ENCODE peak calls at places on chromosomes 4 and X, in four cellular contexts. U is HepG2, A is H1, E is K562. F is an unnamed sample.

GRCh38 chr4:84648185-84648584 is 65.3 kb downstream of the CDS1 start:
- DNase-seq in U (no peak), E (no peak), A (no peak), F (no peak)

GRCh38 chrX:42366181-42366580 is 411.8 kb downstream of the PPP1R2C start:
- DNase-seq in U (no peak), E (no peak), A (no peak), F (no peak)

GRCh38 chrX:70656304-70656703 is 211.7 kb downstream of the DLG3 start:
- DNase-seq in U (no peak), E (no peak), A (no peak), F (no peak)

GRCh38 chrX:30949554-30949953 is 60.5 kb upstream of the TAB3 start:
- DNase-seq in A (no peak), E (no peak), U (no peak), F (no peak)

GRCh38 chr4:113223001-113223400 is 173.5 kb downstream of the ANK2 start:
- DNase-seq in E (no peak), A (no peak), U (no peak), F (no peak)

GRCh38 chr4:183634086-183634485 is 24.9 kb downstream of the RWDD4 start:
- DNase-seq in A (no peak), E (no peak), U (no peak), F (no peak)

GRCh38 chr4:32624943-32625603 is 1904.9 kb downstream of the PCDH7 start:
- DNase-seq in U (no peak), E (no peak), A (no peak), F (no peak)

GRCh38 chr4:139639654-139640053 is 26.0 kb upstream of the MGST2 start:
- DNase-seq in U (no peak), E (no peak), A (no peak), F (no peak)

GRCh38 chr4:122131562-122132157 is 20.5 kb upstream of the BLTP1 start:
- DNase-seq in A (no peak), E (no peak), U (no peak), F (no peak)

GRCh38 chr4:78481180-78481579 is 70.4 kb upstream of the ANXA3 start:
- DNase-seq in A (no peak), U (no peak), E (no peak), F (no peak)
- TF ChIP-seq JUN in A (no peak), U (no peak), E (no peak), F (no peak)

DNA sequence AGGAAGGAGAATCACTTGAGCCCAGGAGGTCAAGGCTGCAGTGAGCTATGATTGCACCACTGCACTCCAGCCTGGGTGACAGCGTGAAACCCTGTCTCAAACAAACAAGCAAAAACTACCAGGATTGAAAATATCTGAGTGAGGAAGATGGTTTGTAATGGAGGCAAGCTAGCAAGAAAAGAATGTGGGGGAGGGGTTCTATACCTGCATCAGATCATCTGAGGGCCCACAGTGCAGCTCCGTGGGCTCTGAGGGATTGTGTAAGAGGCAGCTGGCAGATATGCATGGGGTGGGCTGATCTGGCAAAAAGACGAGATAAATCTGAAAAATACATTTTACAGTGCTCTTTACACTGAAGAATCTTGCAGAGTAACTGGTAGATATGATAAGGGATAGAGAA is 28.9 kb upstream of the CHRNA9 start:
- DNase-seq in A (no peak), E (no peak), U (no peak), F (no peak)
- H3K4me1 ChIP-seq in A (peaks cover 11% of the 10 kb centered on the region), E (peaks cover 27% of the 10 kb centered on the region), U (peaks cover 5% of the 10 kb centered on the region), F (peaks cover 2% of the 10 kb centered on the region)

DNA sequence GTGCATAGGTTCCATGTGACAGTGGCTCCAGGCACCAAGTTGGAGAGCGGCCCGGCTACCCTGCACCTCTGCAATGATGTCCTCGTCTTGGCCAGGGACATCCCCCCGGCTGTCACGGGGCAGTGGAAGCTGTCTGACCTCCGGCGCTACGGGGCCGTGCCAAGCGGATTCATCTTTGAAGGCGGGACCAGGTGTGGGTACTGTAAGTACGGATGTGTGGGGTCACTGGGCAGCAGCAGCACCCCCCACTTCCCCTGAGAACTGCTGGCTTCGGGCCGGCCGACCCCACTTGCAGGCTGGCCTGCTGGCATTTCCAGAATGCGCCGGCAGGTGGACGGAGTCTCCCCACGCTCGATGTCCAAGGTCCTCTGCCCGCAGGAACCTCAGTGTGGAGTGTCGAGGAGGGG is 13.2 kb downstream of the DOK7 start:
- DNase-seq in U (peak; percentile 29), A (no peak), E (no peak), F (no peak)
- TF ChIP-seq POLR2AphosphoS5 in U (no peak), A (no peak), E (no peak), F (no peak)

GRCh38 chrX:26914232-26914631 is 548.9 kb downstream of the PPP4R3C start:
- DNase-seq in E (no peak), U (no peak), A (no peak), F (peak; percentile 67)
- TF ChIP-seq JUN in E (no peak), U (no peak), A (no peak), F (peak; percentile 75)

GRCh38 chr4:151417766-151418376 is 8.9 kb downstream of the FHIP1A start:
- DNase-seq in E (no peak), U (no peak), A (no peak), F (no peak)

GRCh38 chr4:151417164-151417571 is 8.2 kb downstream of the FHIP1A start:
- DNase-seq in U (peak; percentile 46), E (no peak), A (no peak), F (no peak)

GRCh38 chr4:151418385-151418784 is 9.4 kb downstream of the FHIP1A start:
- DNase-seq in U (peak; percentile 75), A (no peak), E (no peak), F (peak; percentile 91)

GRCh38 chr4:151420408-151420807 is 11.4 kb downstream of the FHIP1A start:
- DNase-seq in U (no peak), A (no peak), E (no peak), F (peak; percentile 18)

GRCh38 chr4:151418856-151419255 is 9.9 kb downstream of the FHIP1A start:
- DNase-seq in U (no peak), E (no peak), A (no peak), F (no peak)
- H3K4me1 ChIP-seq in U (peaks cover 26% of the 10 kb centered on the region), E (no peaks in the 10 kb centered on the region), A (peaks cover 3% of the 10 kb centered on the region), F (peaks cover 43% of the 10 kb centered on the region)

GRCh38 chr4:58602701-58603359 is 1492.6 kb upstream of the IGFBP7 start:
- DNase-seq in A (no peak), U (no peak), E (no peak), F (no peak)

GRCh38 chr4:58606303-58606702 is 1496.1 kb upstream of the IGFBP7 start:
- DNase-seq in E (no peak), U (no peak), A (no peak), F (no peak)

GRCh38 chr4:58602022-58602421 is 1491.8 kb upstream of the IGFBP7 start:
- DNase-seq in U (no peak), A (no peak), E (no peak), F (no peak)

GRCh38 chr4:58600290-58600689 is 1490.1 kb upstream of the IGFBP7 start:
- DNase-seq in U (no peak), A (peak; percentile 39), E (no peak), F (no peak)

DNA sequence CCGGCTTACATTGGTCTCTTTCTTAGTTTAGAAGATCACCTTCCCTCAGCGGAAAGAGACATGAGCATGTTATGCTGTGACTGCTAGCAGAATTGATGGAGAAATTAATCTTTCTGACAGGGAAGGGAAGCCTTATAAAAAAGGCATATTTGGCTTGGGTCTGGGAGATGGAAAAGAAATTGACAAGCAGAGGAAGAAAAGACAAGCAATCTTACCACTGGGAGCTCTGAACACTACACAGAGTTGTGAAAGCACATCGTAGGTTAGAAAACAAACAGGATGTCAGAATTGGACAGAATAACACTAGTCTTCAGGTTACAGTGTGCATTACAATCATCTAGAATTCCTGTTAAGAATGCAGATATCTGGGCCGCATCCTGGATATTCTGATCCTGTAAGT is 1493.8 kb upstream of the IGFBP7 start:
- DNase-seq in A (no peak), U (no peak), E (no peak), F (no peak)
- TF ChIP-seq POLR2AphosphoS5 in A (no peak), U (no peak), E (no peak), F (no peak)

GRCh38 chrX:105228602-105229001 is 8.1 kb upstream of the TEX13A start:
- DNase-seq in A (no peak), U (no peak), E (no peak), F (no peak)
- TF ChIP-seq JUN in A (no peak), U (no peak), E (no peak), F (no peak)

GRCh38 chr4:3062466-3062865 is 11.9 kb downstream of the HTT-AS start:
- DNase-seq in A (no peak), U (no peak), E (peak; percentile 49), F (no peak)

GRCh38 chr4:3067473-3068001 is 6.8 kb downstream of the HTT-AS start:
- DNase-seq in E (no peak), A (no peak), U (no peak), F (no peak)

GRCh38 chr4:3070709-3071500 is 3.4 kb downstream of the HTT-AS start:
- DNase-seq in A (no peak), U (no peak), E (no peak), F (no peak)

GRCh38 chr4:3069661-3070199 is 4.6 kb downstream of the HTT-AS start:
- DNase-seq in A (no peak), U (no peak), E (no peak), F (no peak)

GRCh38 chr4:3065551-3065950 is 8.8 kb downstream of the HTT-AS start:
- DNase-seq in E (no peak), U (no peak), A (no peak), F (no peak)
- H3K4me1 ChIP-seq in E (no peaks in the 10 kb centered on the region), U (no peaks in the 10 kb centered on the region), A (no peaks in the 10 kb centered on the region), F (no peaks in the 10 kb centered on the region)

GRCh38 chr4:158778065-158778711 is 9.4 kb downstream of the FNIP2 start:
- DNase-seq in U (no peak), A (no peak), E (no peak), F (no peak)

GRCh38 chr4:158776106-158776505 is 7.3 kb downstream of the FNIP2 start:
- DNase-seq in A (no peak), E (no peak), U (no peak), F (no peak)

GRCh38 chr4:158771776-158772175 is 3.0 kb downstream of the FNIP2 start:
- DNase-seq in A (no peak), E (no peak), U (no peak), F (peak; percentile 85)

GRCh38 chr4:158777423-158777822 is 8.6 kb downstream of the FNIP2 start:
- DNase-seq in U (peak; percentile 45), E (no peak), A (no peak), F (no peak)

GRCh38 chr4:158775091-158775651 is 6.3 kb downstream of the FNIP2 start:
- DNase-seq in A (no peak), E (no peak), U (no peak), F (peak; percentile 94)
- TF ChIP-seq POLR2AphosphoS5 in A (no peak), E (no peak), U (no peak), F (no peak)